ENCODE peak calls at places on chromosomes 3 and 15, in ten cellular contexts. One of them, this sample, is unnamed.

GRCh38 chr3:78812166-78812565 is 955.6 kb downstream of the ROBO1 start:
- DNase-seq in SW 1271: no peak
- DNase-seq in germinal center: no peak
- DNase-seq in midbrain: no peak
- DNase-seq in activated CD4-positive, alpha-beta T cell treated with anti-CD3 and anti-CD28 coated beads, Interleukin-2, amount 50 U/mL, for 48 hours: no peak
- DNase-seq in naive thymus-derived CD4-positive, alpha-beta T cell: no peak
- DNase-seq in AG04450: no peak
- DNase-seq in GM12878: no peak
- DNase-seq in heart right ventricle: no peak
- DNase-seq in KG1: no peak
- DNase-seq in this sample: no peak

GRCh38 chr15:65082303-65082958 is 5.9 kb downstream of the KBTBD13 start:
- DNase-seq in heart right ventricle: no peak
- DNase-seq in midbrain: no peak
- DNase-seq in activated CD4-positive, alpha-beta T cell treated with anti-CD3 and anti-CD28 coated beads, Interleukin-2, amount 50 U/mL, for 48 hours: peak; percentile 26
- DNase-seq in SW 1271: no peak
- DNase-seq in GM12878: no peak
- DNase-seq in AG04450: no peak
- DNase-seq in germinal center: no peak
- DNase-seq in naive thymus-derived CD4-positive, alpha-beta T cell: no peak
- DNase-seq in KG1: no peak
- DNase-seq in this sample: no peak

GRCh38 chr15:34122771-34123183 is 20.9 kb downstream of the PGBD4 start:
- DNase-seq in activated CD4-positive, alpha-beta T cell treated with anti-CD3 and anti-CD28 coated beads, Interleukin-2, amount 50 U/mL, for 48 hours: no peak
- DNase-seq in SW 1271: no peak
- DNase-seq in germinal center: no peak
- DNase-seq in GM12878: peak; percentile 42
- DNase-seq in AG04450: peak; percentile 78
- DNase-seq in KG1: no peak
- DNase-seq in heart right ventricle: no peak
- DNase-seq in midbrain: no peak
- DNase-seq in naive thymus-derived CD4-positive, alpha-beta T cell: no peak
- DNase-seq in this sample: no peak

GRCh38 chr3:104907507-104907906 is 459.2 kb upstream of the ALCAM start:
- DNase-seq in GM12878: no peak
- DNase-seq in naive thymus-derived CD4-positive, alpha-beta T cell: no peak
- DNase-seq in midbrain: no peak
- DNase-seq in AG04450: peak; percentile 58
- DNase-seq in activated CD4-positive, alpha-beta T cell treated with anti-CD3 and anti-CD28 coated beads, Interleukin-2, amount 50 U/mL, for 48 hours: no peak
- DNase-seq in SW 1271: peak; percentile 22
- DNase-seq in KG1: no peak
- DNase-seq in germinal center: no peak
- DNase-seq in heart right ventricle: no peak
- DNase-seq in this sample: no peak

GRCh38 chr3:4501422-4501821 is 8.3 kb downstream of the ITPR1 start:
- DNase-seq in AG04450: no peak
- DNase-seq in germinal center: no peak
- DNase-seq in naive thymus-derived CD4-positive, alpha-beta T cell: no peak
- DNase-seq in GM12878: no peak
- DNase-seq in activated CD4-positive, alpha-beta T cell treated with anti-CD3 and anti-CD28 coated beads, Interleukin-2, amount 50 U/mL, for 48 hours: no peak
- DNase-seq in SW 1271: no peak
- DNase-seq in KG1: no peak
- DNase-seq in heart right ventricle: no peak
- DNase-seq in midbrain: no peak
- DNase-seq in this sample: no peak

GRCh38 chr3:54853573-54854404 is 74.1 kb downstream of the LRTM1 start:
- DNase-seq in activated CD4-positive, alpha-beta T cell treated with anti-CD3 and anti-CD28 coated beads, Interleukin-2, amount 50 U/mL, for 48 hours: peak; percentile 58
- DNase-seq in GM12878: no peak
- DNase-seq in midbrain: peak; percentile 81
- DNase-seq in heart right ventricle: peak; percentile 72
- DNase-seq in SW 1271: no peak
- DNase-seq in AG04450: peak; percentile 27
- DNase-seq in KG1: no peak
- DNase-seq in naive thymus-derived CD4-positive, alpha-beta T cell: peak; percentile 19
- DNase-seq in germinal center: peak; percentile 77
- DNase-seq in this sample: peak; percentile 73

GRCh38 chr15:70829366-70830166 is 24.4 kb downstream of the LARP6 start:
- DNase-seq in KG1: no peak
- DNase-seq in heart right ventricle: no peak
- DNase-seq in AG04450: no peak
- DNase-seq in GM12878: no peak
- DNase-seq in midbrain: no peak
- DNase-seq in germinal center: no peak
- DNase-seq in naive thymus-derived CD4-positive, alpha-beta T cell: no peak
- DNase-seq in SW 1271: no peak
- DNase-seq in activated CD4-positive, alpha-beta T cell treated with anti-CD3 and anti-CD28 coated beads, Interleukin-2, amount 50 U/mL, for 48 hours: no peak
- DNase-seq in this sample: no peak

GRCh38 chr15:59687831-59688230 is 1.3 kb downstream of the BNIP2 start:
- DNase-seq in naive thymus-derived CD4-positive, alpha-beta T cell: no peak
- DNase-seq in GM12878: peak; percentile 5
- DNase-seq in activated CD4-positive, alpha-beta T cell treated with anti-CD3 and anti-CD28 coated beads, Interleukin-2, amount 50 U/mL, for 48 hours: no peak
- DNase-seq in KG1: peak; percentile 13
- DNase-seq in midbrain: no peak
- DNase-seq in germinal center: peak; percentile 47
- DNase-seq in heart right ventricle: no peak
- DNase-seq in AG04450: no peak
- DNase-seq in SW 1271: no peak
- DNase-seq in this sample: peak; percentile 11

GRCh38 chr3:117518385-117518784 is 808.8 kb downstream of the TUSC7 start:
- DNase-seq in heart right ventricle: no peak
- DNase-seq in KG1: no peak
- DNase-seq in midbrain: no peak
- DNase-seq in SW 1271: no peak
- DNase-seq in activated CD4-positive, alpha-beta T cell treated with anti-CD3 and anti-CD28 coated beads, Interleukin-2, amount 50 U/mL, for 48 hours: no peak
- DNase-seq in GM12878: no peak
- DNase-seq in AG04450: no peak
- DNase-seq in germinal center: no peak
- DNase-seq in naive thymus-derived CD4-positive, alpha-beta T cell: no peak
- DNase-seq in this sample: no peak

GRCh38 chr15:69762373-69763148 is 309.9 kb downstream of the RPLP1 start:
- DNase-seq in KG1: no peak
- DNase-seq in activated CD4-positive, alpha-beta T cell treated with anti-CD3 and anti-CD28 coated beads, Interleukin-2, amount 50 U/mL, for 48 hours: no peak
- DNase-seq in heart right ventricle: no peak
- DNase-seq in naive thymus-derived CD4-positive, alpha-beta T cell: no peak
- DNase-seq in GM12878: no peak
- DNase-seq in SW 1271: no peak
- DNase-seq in midbrain: no peak
- DNase-seq in germinal center: no peak
- DNase-seq in AG04450: no peak
- DNase-seq in this sample: no peak

GRCh38 chr3:193148678-193149473 is 92.1 kb upstream of the PLAAT1 start:
- DNase-seq in AG04450: no peak
- DNase-seq in SW 1271: no peak
- DNase-seq in heart right ventricle: no peak
- DNase-seq in naive thymus-derived CD4-positive, alpha-beta T cell: no peak
- DNase-seq in germinal center: no peak
- DNase-seq in midbrain: no peak
- DNase-seq in KG1: no peak
- DNase-seq in GM12878: no peak
- DNase-seq in activated CD4-positive, alpha-beta T cell treated with anti-CD3 and anti-CD28 coated beads, Interleukin-2, amount 50 U/mL, for 48 hours: no peak
- DNase-seq in this sample: no peak

GRCh38 chr3:195866686-195867511 is 41.5 kb downstream of the TNK2 start:
- DNase-seq in activated CD4-positive, alpha-beta T cell treated with anti-CD3 and anti-CD28 coated beads, Interleukin-2, amount 50 U/mL, for 48 hours: no peak
- DNase-seq in germinal center: no peak
- DNase-seq in SW 1271: no peak
- DNase-seq in KG1: no peak
- DNase-seq in AG04450: no peak
- DNase-seq in heart right ventricle: no peak
- DNase-seq in GM12878: no peak
- DNase-seq in naive thymus-derived CD4-positive, alpha-beta T cell: no peak
- DNase-seq in midbrain: no peak
- DNase-seq in this sample: no peak

GRCh38 chr3:44903314-44903713 is 28.9 kb downstream of the TGM4 start:
- DNase-seq in SW 1271: no peak
- DNase-seq in heart right ventricle: no peak
- DNase-seq in naive thymus-derived CD4-positive, alpha-beta T cell: no peak
- DNase-seq in activated CD4-positive, alpha-beta T cell treated with anti-CD3 and anti-CD28 coated beads, Interleukin-2, amount 50 U/mL, for 48 hours: no peak
- DNase-seq in KG1: no peak
- DNase-seq in germinal center: no peak
- DNase-seq in AG04450: no peak
- DNase-seq in GM12878: no peak
- DNase-seq in midbrain: no peak
- DNase-seq in this sample: no peak

GRCh38 chr15:60916032-60916673 is 312.9 kb downstream of the RORA start:
- DNase-seq in KG1: no peak
- DNase-seq in germinal center: no peak
- DNase-seq in SW 1271: no peak
- DNase-seq in GM12878: no peak
- DNase-seq in activated CD4-positive, alpha-beta T cell treated with anti-CD3 and anti-CD28 coated beads, Interleukin-2, amount 50 U/mL, for 48 hours: no peak
- DNase-seq in AG04450: no peak
- DNase-seq in midbrain: no peak
- DNase-seq in heart right ventricle: no peak
- DNase-seq in naive thymus-derived CD4-positive, alpha-beta T cell: no peak
- DNase-seq in this sample: no peak

GRCh38 chr3:98732239-98733054 is 30.7 kb upstream of the ST3GAL6 start:
- DNase-seq in midbrain: peak; percentile 67
- DNase-seq in heart right ventricle: peak; percentile 66
- DNase-seq in activated CD4-positive, alpha-beta T cell treated with anti-CD3 and anti-CD28 coated beads, Interleukin-2, amount 50 U/mL, for 48 hours: peak; percentile 20
- DNase-seq in GM12878: no peak
- DNase-seq in KG1: peak; percentile 26
- DNase-seq in naive thymus-derived CD4-positive, alpha-beta T cell: peak; percentile 10
- DNase-seq in germinal center: peak; percentile 16
- DNase-seq in AG04450: no peak
- DNase-seq in SW 1271: peak; percentile 37
- DNase-seq in this sample: peak; percentile 76

GRCh38 chr3:126970921-126971320 is 12.0 kb upstream of the PLXNA1 start:
- DNase-seq in KG1: no peak
- DNase-seq in GM12878: no peak
- DNase-seq in SW 1271: no peak
- DNase-seq in activated CD4-positive, alpha-beta T cell treated with anti-CD3 and anti-CD28 coated beads, Interleukin-2, amount 50 U/mL, for 48 hours: no peak
- DNase-seq in midbrain: no peak
- DNase-seq in germinal center: no peak
- DNase-seq in AG04450: no peak
- DNase-seq in heart right ventricle: no peak
- DNase-seq in naive thymus-derived CD4-positive, alpha-beta T cell: no peak
- DNase-seq in this sample: no peak

GRCh38 chr15:96360581-96361308 is 30.2 kb downstream of the NR2F2 start:
- DNase-seq in naive thymus-derived CD4-positive, alpha-beta T cell: no peak
- DNase-seq in activated CD4-positive, alpha-beta T cell treated with anti-CD3 and anti-CD28 coated beads, Interleukin-2, amount 50 U/mL, for 48 hours: no peak
- DNase-seq in midbrain: no peak
- DNase-seq in heart right ventricle: no peak
- DNase-seq in germinal center: no peak
- DNase-seq in KG1: no peak
- DNase-seq in SW 1271: no peak
- DNase-seq in AG04450: no peak
- DNase-seq in GM12878: no peak
- DNase-seq in this sample: no peak

GRCh38 chr3:122316368-122316767 is 8.7 kb upstream of the CSTA start:
- DNase-seq in AG04450: no peak
- DNase-seq in SW 1271: no peak
- DNase-seq in naive thymus-derived CD4-positive, alpha-beta T cell: no peak
- DNase-seq in GM12878: no peak
- DNase-seq in heart right ventricle: no peak
- DNase-seq in germinal center: no peak
- DNase-seq in KG1: no peak
- DNase-seq in midbrain: no peak
- DNase-seq in activated CD4-positive, alpha-beta T cell treated with anti-CD3 and anti-CD28 coated beads, Interleukin-2, amount 50 U/mL, for 48 hours: no peak
- DNase-seq in this sample: no peak

GRCh38 chr3:124680521-124680920 is 49.7 kb upstream of the UMPS start:
- DNase-seq in SW 1271: no peak
- DNase-seq in germinal center: no peak
- DNase-seq in naive thymus-derived CD4-positive, alpha-beta T cell: no peak
- DNase-seq in heart right ventricle: no peak
- DNase-seq in GM12878: no peak
- DNase-seq in AG04450: no peak
- DNase-seq in midbrain: no peak
- DNase-seq in activated CD4-positive, alpha-beta T cell treated with anti-CD3 and anti-CD28 coated beads, Interleukin-2, amount 50 U/mL, for 48 hours: no peak
- DNase-seq in KG1: no peak
- DNase-seq in this sample: no peak

GRCh38 chr15:59339252-59339672 is 33.4 kb downstream of the MYO1E start:
- DNase-seq in naive thymus-derived CD4-positive, alpha-beta T cell: no peak
- DNase-seq in GM12878: no peak
- DNase-seq in AG04450: no peak
- DNase-seq in germinal center: no peak
- DNase-seq in heart right ventricle: no peak
- DNase-seq in SW 1271: no peak
- DNase-seq in activated CD4-positive, alpha-beta T cell treated with anti-CD3 and anti-CD28 coated beads, Interleukin-2, amount 50 U/mL, for 48 hours: no peak
- DNase-seq in midbrain: no peak
- DNase-seq in KG1: no peak
- DNase-seq in this sample: no peak

GRCh38 chr15:88083828-88084760 is 172.4 kb downstream of the NTRK3 start:
- DNase-seq in heart right ventricle: no peak
- DNase-seq in germinal center: no peak
- DNase-seq in naive thymus-derived CD4-positive, alpha-beta T cell: no peak
- DNase-seq in KG1: no peak
- DNase-seq in activated CD4-positive, alpha-beta T cell treated with anti-CD3 and anti-CD28 coated beads, Interleukin-2, amount 50 U/mL, for 48 hours: no peak
- DNase-seq in midbrain: no peak
- DNase-seq in AG04450: no peak
- DNase-seq in SW 1271: no peak
- DNase-seq in GM12878: no peak
- DNase-seq in this sample: no peak

GRCh38 chr15:70033529-70034140 is 64.1 kb downstream of the TLE3 start:
- DNase-seq in KG1: no peak
- DNase-seq in naive thymus-derived CD4-positive, alpha-beta T cell: no peak
- DNase-seq in germinal center: no peak
- DNase-seq in heart right ventricle: no peak
- DNase-seq in AG04450: no peak
- DNase-seq in activated CD4-positive, alpha-beta T cell treated with anti-CD3 and anti-CD28 coated beads, Interleukin-2, amount 50 U/mL, for 48 hours: no peak
- DNase-seq in midbrain: no peak
- DNase-seq in GM12878: no peak
- DNase-seq in SW 1271: no peak
- DNase-seq in this sample: peak; percentile 24

GRCh38 chr3:171788546-171789351 is 21.5 kb downstream of the PLD1 start:
- DNase-seq in GM12878: no peak
- DNase-seq in activated CD4-positive, alpha-beta T cell treated with anti-CD3 and anti-CD28 coated beads, Interleukin-2, amount 50 U/mL, for 48 hours: no peak
- DNase-seq in KG1: no peak
- DNase-seq in AG04450: no peak
- DNase-seq in heart right ventricle: no peak
- DNase-seq in naive thymus-derived CD4-positive, alpha-beta T cell: no peak
- DNase-seq in midbrain: no peak
- DNase-seq in germinal center: no peak
- DNase-seq in SW 1271: no peak
- DNase-seq in this sample: peak; percentile 78

GRCh38 chr3:165217739-165218138 is 21.6 kb upstream of the SLITRK3 start:
- DNase-seq in activated CD4-positive, alpha-beta T cell treated with anti-CD3 and anti-CD28 coated beads, Interleukin-2, amount 50 U/mL, for 48 hours: no peak
- DNase-seq in SW 1271: no peak
- DNase-seq in naive thymus-derived CD4-positive, alpha-beta T cell: no peak
- DNase-seq in midbrain: no peak
- DNase-seq in KG1: no peak
- DNase-seq in GM12878: no peak
- DNase-seq in heart right ventricle: no peak
- DNase-seq in AG04450: no peak
- DNase-seq in germinal center: no peak
- DNase-seq in this sample: no peak

GRCh38 chr3:173862701-173863100 is 465.2 kb downstream of the NLGN1 start:
- DNase-seq in germinal center: no peak
- DNase-seq in SW 1271: no peak
- DNase-seq in naive thymus-derived CD4-positive, alpha-beta T cell: no peak
- DNase-seq in activated CD4-positive, alpha-beta T cell treated with anti-CD3 and anti-CD28 coated beads, Interleukin-2, amount 50 U/mL, for 48 hours: no peak
- DNase-seq in midbrain: no peak
- DNase-seq in GM12878: no peak
- DNase-seq in heart right ventricle: no peak
- DNase-seq in AG04450: no peak
- DNase-seq in KG1: no peak
- DNase-seq in this sample: no peak

GRCh38 chr15:98121957-98122356 is 161.5 kb downstream of the ARRDC4 start:
- DNase-seq in midbrain: no peak
- DNase-seq in GM12878: no peak
- DNase-seq in activated CD4-positive, alpha-beta T cell treated with anti-CD3 and anti-CD28 coated beads, Interleukin-2, amount 50 U/mL, for 48 hours: no peak
- DNase-seq in germinal center: no peak
- DNase-seq in naive thymus-derived CD4-positive, alpha-beta T cell: no peak
- DNase-seq in AG04450: no peak
- DNase-seq in heart right ventricle: no peak
- DNase-seq in KG1: no peak
- DNase-seq in SW 1271: no peak
- DNase-seq in this sample: no peak

GRCh38 chr15:80689716-80690115 is 5.4 kb upstream of the ABHD17C start:
- DNase-seq in naive thymus-derived CD4-positive, alpha-beta T cell: no peak
- DNase-seq in AG04450: no peak
- DNase-seq in heart right ventricle: no peak
- DNase-seq in GM12878: no peak
- DNase-seq in midbrain: no peak
- DNase-seq in KG1: no peak
- DNase-seq in activated CD4-positive, alpha-beta T cell treated with anti-CD3 and anti-CD28 coated beads, Interleukin-2, amount 50 U/mL, for 48 hours: no peak
- DNase-seq in germinal center: no peak
- DNase-seq in SW 1271: no peak
- DNase-seq in this sample: no peak